ENCODE peak calls at places on chromosomes 1 and 21, in six cellular contexts. One of them, this sample, is unnamed.

GRCh38 chr1:172638885-172639831 is 19.7 kb upstream of the FASLG start:
- DNase-seq in K562: no peak
- DNase-seq in A549: peak
- DNase-seq in GM12878: peak
- DNase-seq in endothelial cell of umbilical vein: no peak
- DNase-seq in HepG2: peak
- DNase-seq in this sample: no peak

GRCh38 chr1:246778663-246779062 is 54.5 kb downstream of the SCCPDH start:
- DNase-seq in K562: no peak
- DNase-seq in A549: no peak
- DNase-seq in GM12878: no peak
- DNase-seq in endothelial cell of umbilical vein: no peak
- DNase-seq in HepG2: no peak
- DNase-seq in this sample: no peak

GRCh38 chr1:229942508-229942907 is 124.5 kb upstream of the GALNT2 start:
- DNase-seq in K562: no peak
- DNase-seq in A549: no peak
- DNase-seq in GM12878: no peak
- DNase-seq in endothelial cell of umbilical vein: no peak
- DNase-seq in HepG2: no peak
- DNase-seq in this sample: no peak

GRCh38 chr1:185645201-185645640 is 89.0 kb upstream of the HMCN1 start:
- DNase-seq in K562: no peak
- DNase-seq in A549: no peak
- DNase-seq in GM12878: no peak
- DNase-seq in endothelial cell of umbilical vein: no peak
- DNase-seq in HepG2: no peak
- DNase-seq in this sample: no peak

GRCh38 chr1:26530540-26530897 is 958 bp downstream of the RPS6KA1 start:
- DNase-seq in K562: no peak
- DNase-seq in A549: no peak
- DNase-seq in GM12878: no peak
- DNase-seq in endothelial cell of umbilical vein: no peak
- DNase-seq in HepG2: no peak
- DNase-seq in this sample: peak

GRCh38 chr1:178607718-178608408 is 95.0 kb downstream of the TEX35 start:
- DNase-seq in K562: no peak
- DNase-seq in A549: no peak
- DNase-seq in GM12878: peak
- DNase-seq in endothelial cell of umbilical vein: no peak
- DNase-seq in HepG2: no peak
- DNase-seq in this sample: peak

GRCh38 chr1:220908757-220909156 is 29.5 kb downstream of the HLX start:
- DNase-seq in K562: no peak
- DNase-seq in A549: peak
- DNase-seq in GM12878: no peak
- DNase-seq in endothelial cell of umbilical vein: peak
- DNase-seq in HepG2: no peak
- DNase-seq in this sample: no peak

GRCh38 chr1:191558389-191558788 is 599.9 kb upstream of the RGS18 start:
- DNase-seq in K562: no peak
- DNase-seq in A549: no peak
- DNase-seq in GM12878: no peak
- DNase-seq in endothelial cell of umbilical vein: no peak
- DNase-seq in HepG2: no peak
- DNase-seq in this sample: no peak

GRCh38 chr1:37123266-37123665 is 89.0 kb upstream of the GRIK3 start:
- DNase-seq in K562: no peak
- DNase-seq in A549: no peak
- DNase-seq in GM12878: no peak
- DNase-seq in endothelial cell of umbilical vein: no peak
- DNase-seq in HepG2: no peak
- DNase-seq in this sample: no peak

GRCh38 chr1:1098656-1099425 is 17.0 kb downstream of the C1orf159 start:
- DNase-seq in K562: no peak
- DNase-seq in A549: no peak
- DNase-seq in GM12878: no peak
- DNase-seq in endothelial cell of umbilical vein: no peak
- DNase-seq in HepG2: no peak
- DNase-seq in this sample: no peak

GRCh38 chr1:183236158-183236725 is 50.2 kb downstream of the LAMC2 start:
- DNase-seq in K562: no peak
- DNase-seq in A549: no peak
- DNase-seq in GM12878: no peak
- DNase-seq in endothelial cell of umbilical vein: no peak
- DNase-seq in HepG2: no peak
- DNase-seq in this sample: no peak

GRCh38 chr1:212110617-212111016 is 75.1 kb downstream of the DTL start:
- DNase-seq in K562: no peak
- DNase-seq in A549: no peak
- DNase-seq in GM12878: no peak
- DNase-seq in endothelial cell of umbilical vein: peak
- DNase-seq in HepG2: no peak
- DNase-seq in this sample: no peak

GRCh38 chr1:2230781-2231666 is 2.9 kb downstream of the SKI start:
- DNase-seq in K562: peak
- DNase-seq in A549: no peak
- DNase-seq in GM12878: no peak
- DNase-seq in endothelial cell of umbilical vein: peak
- DNase-seq in HepG2: no peak
- DNase-seq in this sample: no peak

GRCh38 chr1:77686784-77687518 is 4.5 kb upstream of the ZZZ3 start:
- DNase-seq in K562: no peak
- DNase-seq in A549: no peak
- DNase-seq in GM12878: no peak
- DNase-seq in endothelial cell of umbilical vein: no peak
- DNase-seq in HepG2: no peak
- DNase-seq in this sample: no peak

GRCh38 chr1:14037101-14037807 is 337.3 kb downstream of the PRDM2 start:
- DNase-seq in K562: no peak
- DNase-seq in A549: no peak
- DNase-seq in GM12878: no peak
- DNase-seq in endothelial cell of umbilical vein: no peak
- DNase-seq in HepG2: no peak
- DNase-seq in this sample: no peak
- TF ChIP-seq MYC in K562: no peak
- TF ChIP-seq MYC in A549: no peak
- TF ChIP-seq MYC in GM12878: no peak
- TF ChIP-seq MYC in endothelial cell of umbilical vein: no peak
- TF ChIP-seq MYC in HepG2: no peak
- TF ChIP-seq MYC in this sample: no peak

GRCh38 chr1:22529901-22530621 is 33.2 kb upstream of the EPHA8 start:
- DNase-seq in K562: no peak
- DNase-seq in A549: no peak
- DNase-seq in GM12878: no peak
- DNase-seq in endothelial cell of umbilical vein: peak
- DNase-seq in HepG2: no peak
- DNase-seq in this sample: no peak
- TF ChIP-seq MAX in K562: no peak
- TF ChIP-seq MAX in A549: no peak
- TF ChIP-seq MAX in GM12878: no peak
- TF ChIP-seq MAX in endothelial cell of umbilical vein: no peak
- TF ChIP-seq MAX in HepG2: no peak
- TF ChIP-seq MAX in this sample: no peak

GRCh38 chr21:43903451-43904091 is 38.5 kb downstream of the AGPAT3 start:
- DNase-seq in K562: no peak
- DNase-seq in A549: no peak
- DNase-seq in GM12878: no peak
- DNase-seq in endothelial cell of umbilical vein: no peak
- DNase-seq in HepG2: no peak
- DNase-seq in this sample: no peak
- TF ChIP-seq MYC in K562: no peak
- TF ChIP-seq MYC in A549: no peak
- TF ChIP-seq MYC in GM12878: no peak
- TF ChIP-seq MYC in endothelial cell of umbilical vein: no peak
- TF ChIP-seq MYC in HepG2: no peak
- TF ChIP-seq MYC in this sample: no peak

DNA sequence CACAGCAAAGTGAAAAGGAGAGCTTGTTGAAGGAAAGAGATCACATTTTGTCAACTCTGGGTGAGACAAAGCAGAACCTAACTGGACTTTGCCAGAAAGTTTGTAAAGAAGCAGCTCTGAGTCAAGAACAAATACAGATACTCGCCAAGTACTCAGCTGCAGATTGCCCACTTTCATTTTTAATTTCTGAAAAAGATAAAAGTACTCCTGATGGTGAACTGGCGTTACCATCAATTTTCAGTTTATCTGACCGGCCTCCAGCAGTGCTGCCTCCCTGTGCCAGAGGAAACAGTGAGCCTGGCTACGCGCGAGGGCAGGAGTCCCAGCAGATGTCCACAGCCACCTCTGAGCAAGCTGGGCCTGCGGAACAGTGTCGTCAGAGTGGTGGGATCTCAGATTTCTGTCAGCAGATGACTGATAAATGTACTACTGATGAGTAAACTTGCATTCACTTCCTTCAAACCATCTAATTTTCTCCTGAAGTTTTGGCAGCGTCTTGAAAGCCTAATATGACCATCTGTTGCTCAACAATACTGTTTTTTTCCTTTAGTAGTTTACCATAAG is 43.8 kb downstream of the BACH1 start:
- DNase-seq in K562: no peak
- DNase-seq in A549: peak
- DNase-seq in GM12878: peak
- DNase-seq in endothelial cell of umbilical vein: peak
- DNase-seq in HepG2: no peak
- DNase-seq in this sample: no peak
- TF ChIP-seq MAX in K562: no peak
- TF ChIP-seq MAX in A549: no peak
- TF ChIP-seq MAX in GM12878: no peak
- TF ChIP-seq MAX in endothelial cell of umbilical vein: no peak
- TF ChIP-seq MAX in HepG2: no peak
- TF ChIP-seq MAX in this sample: no peak

This sample was measured in NB4.